ENCODE peak calls at places on chromosomes 16 and 17, in seven cellular contexts. One of them, this sample, is unnamed.

GRCh38 chr17:67452681-67453554 is 75.8 kb downstream of the PITPNC1 start:
- DNase-seq in DMS79 treated with DMSO at 0.1 percent for 48 hours: no peak
- DNase-seq in T-cell: no peak
- DNase-seq in small intestine: peak
- DNase-seq in iris pigment epithelial cell: no peak
- DNase-seq in Right ventricle myocardium superior: no peak
- DNase-seq in heart right ventricle: no peak
- DNase-seq in this sample: no peak

GRCh38 chr17:54620380-54620978 is 280.2 kb upstream of the TOM1L1 start:
- DNase-seq in Right ventricle myocardium superior: no peak
- DNase-seq in iris pigment epithelial cell: no peak
- DNase-seq in heart right ventricle: no peak
- DNase-seq in DMS79 treated with DMSO at 0.1 percent for 48 hours: no peak
- DNase-seq in T-cell: no peak
- DNase-seq in small intestine: no peak
- DNase-seq in this sample: no peak

GRCh38 chr17:55567240-55568216 is 56.3 kb upstream of the SMIM36 start:
- DNase-seq in Right ventricle myocardium superior: peak
- DNase-seq in heart right ventricle: peak
- DNase-seq in DMS79 treated with DMSO at 0.1 percent for 48 hours: peak
- DNase-seq in small intestine: no peak
- DNase-seq in iris pigment epithelial cell: peak
- DNase-seq in T-cell: no peak
- DNase-seq in this sample: no peak

GRCh38 chr16:66832661-66833305 is 2.0 kb upstream of the NAE1 start:
- DNase-seq in heart right ventricle: no peak
- DNase-seq in small intestine: no peak
- DNase-seq in T-cell: no peak
- DNase-seq in DMS79 treated with DMSO at 0.1 percent for 48 hours: no peak
- DNase-seq in Right ventricle myocardium superior: no peak
- DNase-seq in iris pigment epithelial cell: peak
- DNase-seq in this sample: no peak

GRCh38 chr17:10725262-10725661 is 4.6 kb downstream of the TMEM220 start:
- DNase-seq in T-cell: no peak
- DNase-seq in DMS79 treated with DMSO at 0.1 percent for 48 hours: no peak
- DNase-seq in small intestine: peak
- DNase-seq in iris pigment epithelial cell: no peak
- DNase-seq in heart right ventricle: no peak
- DNase-seq in Right ventricle myocardium superior: no peak
- DNase-seq in this sample: no peak

GRCh38 chr16:4367393-4367856 is 4.2 kb upstream of the VASN start:
- DNase-seq in small intestine: no peak
- DNase-seq in T-cell: no peak
- DNase-seq in heart right ventricle: no peak
- DNase-seq in iris pigment epithelial cell: no peak
- DNase-seq in DMS79 treated with DMSO at 0.1 percent for 48 hours: no peak
- DNase-seq in Right ventricle myocardium superior: no peak
- DNase-seq in this sample: no peak

GRCh38 chr16:86888240-86889044 is 310.1 kb downstream of the FOXL1 start:
- DNase-seq in iris pigment epithelial cell: peak
- DNase-seq in heart right ventricle: no peak
- DNase-seq in small intestine: no peak
- DNase-seq in Right ventricle myocardium superior: no peak
- DNase-seq in DMS79 treated with DMSO at 0.1 percent for 48 hours: no peak
- DNase-seq in T-cell: no peak
- DNase-seq in this sample: no peak

GRCh38 chr16:86725401-86725800 is 147.1 kb downstream of the FOXL1 start:
- DNase-seq in DMS79 treated with DMSO at 0.1 percent for 48 hours: no peak
- DNase-seq in small intestine: no peak
- DNase-seq in iris pigment epithelial cell: no peak
- DNase-seq in heart right ventricle: no peak
- DNase-seq in T-cell: no peak
- DNase-seq in Right ventricle myocardium superior: no peak
- DNase-seq in this sample: no peak

GRCh38 chr17:59761385-59762021 is 54.0 kb downstream of the VMP1 start:
- DNase-seq in T-cell: no peak
- DNase-seq in iris pigment epithelial cell: peak
- DNase-seq in DMS79 treated with DMSO at 0.1 percent for 48 hours: no peak
- DNase-seq in Right ventricle myocardium superior: no peak
- DNase-seq in small intestine: no peak
- DNase-seq in heart right ventricle: no peak
- DNase-seq in this sample: no peak

GRCh38 chr17:12140685-12141084 is 120.0 kb downstream of the MAP2K4 start:
- DNase-seq in DMS79 treated with DMSO at 0.1 percent for 48 hours: no peak
- DNase-seq in heart right ventricle: no peak
- DNase-seq in T-cell: no peak
- DNase-seq in small intestine: no peak
- DNase-seq in iris pigment epithelial cell: no peak
- DNase-seq in Right ventricle myocardium superior: no peak
- DNase-seq in this sample: no peak

GRCh38 chr16:82639666-82640336 is 13.0 kb downstream of the CDH13 start:
- DNase-seq in iris pigment epithelial cell: peak
- DNase-seq in small intestine: peak
- DNase-seq in DMS79 treated with DMSO at 0.1 percent for 48 hours: no peak
- DNase-seq in heart right ventricle: peak
- DNase-seq in T-cell: peak
- DNase-seq in Right ventricle myocardium superior: peak
- DNase-seq in this sample: peak

GRCh38 chr17:56913000-56913866 is 616 bp downstream of the TRIM25 start:
- DNase-seq in heart right ventricle: no peak
- DNase-seq in small intestine: peak
- DNase-seq in T-cell: no peak
- DNase-seq in Right ventricle myocardium superior: peak
- DNase-seq in iris pigment epithelial cell: peak
- DNase-seq in DMS79 treated with DMSO at 0.1 percent for 48 hours: no peak
- DNase-seq in this sample: no peak

GRCh38 chr16:74716355-74716754 is 15.7 kb upstream of the MLKL start:
- DNase-seq in heart right ventricle: no peak
- DNase-seq in small intestine: no peak
- DNase-seq in DMS79 treated with DMSO at 0.1 percent for 48 hours: no peak
- DNase-seq in Right ventricle myocardium superior: no peak
- DNase-seq in T-cell: no peak
- DNase-seq in iris pigment epithelial cell: no peak
- DNase-seq in this sample: no peak

GRCh38 chr17:79789943-79790804 is 6.7 kb downstream of the CBX8 start:
- DNase-seq in Right ventricle myocardium superior: peak
- DNase-seq in small intestine: no peak
- DNase-seq in heart right ventricle: no peak
- DNase-seq in DMS79 treated with DMSO at 0.1 percent for 48 hours: no peak
- DNase-seq in iris pigment epithelial cell: no peak
- DNase-seq in T-cell: no peak
- DNase-seq in this sample: no peak

GRCh38 chr17:75693500-75694481 is 26.7 kb downstream of the SAP30BP start:
- DNase-seq in heart right ventricle: peak
- DNase-seq in small intestine: peak
- DNase-seq in Right ventricle myocardium superior: peak
- DNase-seq in iris pigment epithelial cell: peak
- DNase-seq in DMS79 treated with DMSO at 0.1 percent for 48 hours: peak
- DNase-seq in T-cell: no peak
- DNase-seq in this sample: peak

GRCh38 chr17:30503558-30503957 is 26.4 kb downstream of the GOSR1 start:
- DNase-seq in Right ventricle myocardium superior: no peak
- DNase-seq in T-cell: no peak
- DNase-seq in heart right ventricle: no peak
- DNase-seq in small intestine: no peak
- DNase-seq in iris pigment epithelial cell: peak
- DNase-seq in DMS79 treated with DMSO at 0.1 percent for 48 hours: no peak
- DNase-seq in this sample: no peak

GRCh38 chr17:45574376-45574775 is 83.9 kb upstream of the PLEKHM1 start:
- DNase-seq in DMS79 treated with DMSO at 0.1 percent for 48 hours: no peak
- DNase-seq in iris pigment epithelial cell: peak
- DNase-seq in heart right ventricle: no peak
- DNase-seq in Right ventricle myocardium superior: no peak
- DNase-seq in small intestine: no peak
- DNase-seq in T-cell: no peak
- DNase-seq in this sample: no peak

GRCh38 chr17:28499366-28499668 is 6.8 kb upstream of the FOXN1 start:
- DNase-seq in heart right ventricle: no peak
- DNase-seq in iris pigment epithelial cell: no peak
- DNase-seq in small intestine: peak
- DNase-seq in DMS79 treated with DMSO at 0.1 percent for 48 hours: no peak
- DNase-seq in Right ventricle myocardium superior: no peak
- DNase-seq in T-cell: no peak
- DNase-seq in this sample: no peak

GRCh38 chr16:9077001-9077809 is 14.2 kb upstream of the HAPSTR1 start:
- DNase-seq in iris pigment epithelial cell: peak
- DNase-seq in Right ventricle myocardium superior: no peak
- DNase-seq in small intestine: no peak
- DNase-seq in T-cell: no peak
- DNase-seq in heart right ventricle: no peak
- DNase-seq in DMS79 treated with DMSO at 0.1 percent for 48 hours: no peak
- DNase-seq in this sample: peak

GRCh38 chr16:84104231-84104630 is 12.5 kb downstream of the MBTPS1 start:
- DNase-seq in Right ventricle myocardium superior: no peak
- DNase-seq in heart right ventricle: no peak
- DNase-seq in small intestine: no peak
- DNase-seq in T-cell: no peak
- DNase-seq in iris pigment epithelial cell: no peak
- DNase-seq in DMS79 treated with DMSO at 0.1 percent for 48 hours: no peak
- DNase-seq in this sample: no peak

This sample was measured in RWPE1.